ENCODE peak calls at places on chromosomes 11 and 22, in seven cellular contexts. A, K, V, R, U, D and P are unnamed samples.

GRCh38 chr11:117928818-117929567 is at the start of gene TMPRSS13:
- DNase-seq in D (no peak), U (peak), V (no peak), A (peak), R (no peak), K (no peak), P (no peak)

GRCh38 chr22:30375312-30375849 is 11.8 kb downstream of the RNF215 start:
- DNase-seq in D (no peak), K (no peak), V (no peak), U (no peak), R (no peak), A (no peak), P (no peak)

GRCh38 chr11:77044886-77045285 is 10.7 kb downstream of the B3GNT6 start:
- DNase-seq in R (no peak), D (no peak), K (no peak), A (no peak), U (no peak), V (no peak), P (no peak)

GRCh38 chr11:43574949-43575915 is 105.3 kb upstream of the HSD17B12 start:
- DNase-seq in R (peak), A (no peak), U (no peak), K (no peak), D (no peak), V (peak), P (peak)

GRCh38 chr11:12109591-12110196 is 696 bp upstream of the MICAL2 start:
- DNase-seq in U (no peak), A (no peak), R (no peak), V (no peak), K (no peak), D (no peak), P (peak)

GRCh38 chr22:29744902-29745301 is 21.9 kb downstream of the ZMAT5 start:
- DNase-seq in K (no peak), A (peak), R (no peak), D (no peak), U (peak), V (peak), P (no peak)

GRCh38 chr22:30605449-30606110 is 1.4 kb upstream of the TCN2 start:
- DNase-seq in V (peak), R (no peak), A (peak), K (no peak), D (peak), U (no peak), P (peak)

GRCh38 chr11:7579226-7579825 is 65.5 kb downstream of the PPFIBP2 start:
- DNase-seq in V (peak), R (no peak), K (no peak), U (no peak), A (no peak), D (no peak), P (no peak)

GRCh38 chr22:20283674-20284066 is 15.6 kb upstream of the RTN4R start:
- DNase-seq in D (no peak), K (no peak), R (no peak), A (no peak), U (no peak), V (no peak), P (no peak)

GRCh38 chr11:115499891-115500290 is 4.3 kb downstream of the CADM1 start:
- DNase-seq in R (no peak), K (no peak), D (no peak), A (no peak), U (no peak), V (no peak), P (no peak)

GRCh38 chr11:131073167-131073566 is 156.9 kb upstream of the SNX19 start:
- DNase-seq in D (no peak), U (no peak), K (no peak), A (no peak), R (no peak), V (peak), P (no peak)

GRCh38 chr11:117613521-117613920 is 183.5 kb downstream of the DSCAML1 start:
- DNase-seq in U (no peak), D (no peak), V (no peak), A (no peak), R (no peak), K (no peak), P (no peak)

GRCh38 chr11:130536106-130537040 is 87.9 kb downstream of the ADAMTS15 start:
- DNase-seq in D (no peak), U (no peak), R (no peak), A (peak), K (no peak), V (peak), P (no peak)

GRCh38 chr11:94885133-94885532 is 88.2 kb downstream of the CWC15 start:
- DNase-seq in D (no peak), A (no peak), R (no peak), K (peak), U (no peak), V (no peak), P (no peak)

GRCh38 chr11:125345706-125346561 is 150.1 kb downstream of the FEZ1 start:
- DNase-seq in V (peak), A (peak), U (peak), D (peak), K (no peak), R (peak), P (peak)

GRCh38 chr11:76796511-76797203 is 13.5 kb downstream of the TSKU start:
- DNase-seq in R (no peak), U (peak), D (no peak), A (no peak), K (no peak), V (no peak), P (no peak)

GRCh38 chr11:66272600-66272999 is 4.2 kb downstream of the RAB1B start:
- DNase-seq in A (no peak), D (no peak), K (no peak), U (no peak), R (no peak), V (no peak), P (no peak)

GRCh38 chr11:17828311-17828751 is 93.8 kb downstream of the KCNC1 start:
- DNase-seq in R (peak), A (no peak), K (no peak), U (no peak), D (no peak), V (peak), P (no peak)

GRCh38 chr11:8831861-8832260 is 79.1 kb upstream of the AKIP1 start:
- DNase-seq in K (no peak), D (no peak), V (no peak), A (no peak), R (no peak), U (no peak), P (no peak)

GRCh38 chr11:30426781-30427180 is 103.9 kb downstream of the ARL14EP start:
- DNase-seq in U (no peak), R (no peak), K (no peak), D (no peak), V (no peak), A (peak), P (no peak)

GRCh38 chr11:68979931-68980775 is 633 bp downstream of the MRGPRD start:
- DNase-seq in K (no peak), D (no peak), V (no peak), A (no peak), R (no peak), U (no peak), P (no peak)

GRCh38 chr22:36862251-36863242 is 1.7 kb downstream of the NCF4 start:
- DNase-seq in K (peak), D (no peak), R (no peak), U (no peak), A (peak), V (no peak), P (peak)

GRCh38 chr11:64234840-64235379 is 526 bp downstream of the VEGFB start:
- DNase-seq in R (no peak), A (peak), U (no peak), D (no peak), K (no peak), V (no peak), P (peak)

GRCh38 chr11:32497951-32498350 is 62.6 kb upstream of the WT1 start:
- DNase-seq in A (no peak), D (no peak), K (no peak), U (no peak), V (no peak), R (no peak), P (no peak)

GRCh38 chr22:38257650-38258246 is 15.1 kb downstream of the TMEM184B start:
- DNase-seq in R (no peak), V (no peak), D (no peak), K (no peak), A (no peak), U (no peak), P (no peak)

GRCh38 chr11:20161230-20161918 is 1.1 kb upstream of the DBX1 start:
- DNase-seq in V (no peak), A (no peak), U (no peak), R (no peak), D (no peak), K (no peak), P (no peak)

GRCh38 chr11:73746701-73747100 is 14.2 kb downstream of the RAB6A start:
- DNase-seq in D (no peak), U (no peak), R (no peak), K (no peak), V (no peak), A (no peak), P (no peak)

GRCh38 chr11:128759597-128759996 is 65.7 kb downstream of the FLI1 start:
- DNase-seq in A (no peak), V (peak), R (no peak), D (no peak), U (no peak), K (no peak), P (no peak)

GRCh38 chr11:111550258-111550657 is 9.7 kb downstream of the LAYN start:
- DNase-seq in V (no peak), A (no peak), U (no peak), K (no peak), R (no peak), D (no peak), P (no peak)

GRCh38 chr11:113267536-113267935 is 46.8 kb upstream of the TTC12 start:
- DNase-seq in V (no peak), U (no peak), A (no peak), K (no peak), D (no peak), R (no peak), P (no peak)

DNA sequence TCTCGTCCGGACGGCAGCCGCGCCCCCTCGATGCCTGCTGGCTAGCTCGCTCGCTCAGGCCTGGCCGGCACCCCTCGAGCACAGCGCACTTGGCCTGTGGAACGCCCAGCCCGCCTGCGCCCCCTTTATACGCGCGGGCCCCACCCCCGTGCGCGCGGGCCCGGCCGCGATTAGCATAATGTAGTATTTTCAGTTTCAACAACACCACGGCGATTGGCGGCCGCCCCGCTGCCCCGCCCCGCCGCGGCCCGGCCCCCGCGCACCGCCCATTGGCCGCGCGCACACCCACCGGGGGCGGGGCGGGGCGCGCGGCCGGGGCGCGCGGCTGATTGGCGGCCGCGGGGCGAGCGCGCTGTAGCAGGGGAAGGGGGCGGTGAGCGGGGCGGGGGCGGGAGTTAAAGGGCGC is at the start of gene CDKN1C:
- DNase-seq in A (peak), D (peak), K (no peak), U (peak), V (peak), R (peak), P (peak)
- TF ChIP-seq POLR2A in A (peak), D (peak), K (peak), U (peak), V (peak), R (peak), P (peak)

DNA sequence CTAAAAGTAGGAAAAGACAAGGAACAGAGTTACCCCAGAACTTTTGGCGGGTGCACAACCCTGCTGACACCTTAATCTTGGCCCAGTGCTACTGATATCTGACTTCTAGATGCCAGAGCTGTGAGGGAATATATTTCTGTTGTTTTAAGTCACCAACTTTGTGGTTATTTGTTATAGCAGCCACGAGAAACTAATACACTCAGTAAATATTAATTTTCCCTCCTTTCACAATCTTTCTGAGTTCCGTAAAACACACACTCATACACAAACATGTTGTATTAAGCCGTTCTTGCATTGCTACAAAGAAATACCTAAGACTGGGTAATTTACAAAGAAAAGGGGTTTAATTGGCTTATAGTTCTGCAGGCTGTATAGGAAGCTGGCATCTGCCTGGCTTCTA is 16.1 kb upstream of the ZDHHC13 start:
- DNase-seq in U (no peak), D (no peak), V (no peak), R (no peak), A (no peak), K (no peak), P (no peak)
- TF ChIP-seq POLR2A in U (no peak), D (no peak), V (no peak), R (no peak), A (no peak), K (no peak), P (no peak)

GRCh38 chr22:43238526-43239006 is 51.6 kb upstream of the TTLL12 start:
- DNase-seq in V (no peak), U (no peak), R (peak), A (no peak), K (no peak), D (no peak), P (no peak)
- TF ChIP-seq POLR2A in V (no peak), U (no peak), R (no peak), A (no peak), K (no peak), D (no peak), P (no peak)

GRCh38 chr22:22168941-22169867 is 75.4 kb upstream of the VPREB1 start:
- DNase-seq in R (no peak), V (no peak), K (no peak), U (no peak), D (no peak), A (no peak), P (no peak)

GRCh38 chr22:22169923-22170322 is 74.7 kb upstream of the VPREB1 start:
- DNase-seq in K (no peak), U (no peak), R (no peak), A (no peak), V (no peak), D (no peak), P (no peak)

GRCh38 chr22:22166941-22167713 is 77.5 kb upstream of the VPREB1 start:
- DNase-seq in D (no peak), V (no peak), K (no peak), R (no peak), U (no peak), A (no peak), P (no peak)

GRCh38 chr22:22167791-22168189 is 76.8 kb upstream of the VPREB1 start:
- DNase-seq in K (peak), U (no peak), R (no peak), A (no peak), D (no peak), V (no peak), P (no peak)

GRCh38 chr22:22168190-22168940 is 76.2 kb upstream of the VPREB1 start:
- DNase-seq in D (peak), A (no peak), R (no peak), K (peak), V (peak), U (no peak), P (peak)
- TF ChIP-seq POLR2A in D (no peak), A (no peak), R (no peak), K (no peak), V (no peak), U (no peak), P (no peak)

GRCh38 chr11:5690216-5690615 is 626 bp downstream of the TRIM22 start:
- DNase-seq in K (no peak), R (no peak), A (no peak), U (no peak), D (no peak), V (peak), P (peak)
- TF ChIP-seq POLR2A in K (no peak), R (no peak), A (peak), U (no peak), D (no peak), V (peak), P (peak)